ENCODE peak calls at places on chromosomes 7 and 10, in four cellular contexts. One of them, this sample, is unnamed.

GRCh38 chr7:44538093-44538797 is 2.9 kb downstream of the NPC1L1 start:
- DNase-seq in K562: no peak
- DNase-seq in HepG2: no peak
- DNase-seq in WTC11: no peak
- DNase-seq in this sample: no peak

GRCh38 chr10:113680172-113681111 is 730 bp downstream of the CASP7 start:
- DNase-seq in WTC11: no peak
- DNase-seq in K562: peak; percentile 21
- DNase-seq in HepG2: peak; percentile 24
- DNase-seq in this sample: peak; percentile 42

GRCh38 chr10:90484518-90484917 is 373.3 kb downstream of the HTR7 start:
- DNase-seq in K562: no peak
- DNase-seq in HepG2: no peak
- DNase-seq in WTC11: peak; percentile 16
- DNase-seq in this sample: no peak

GRCh38 chr7:14766747-14767146 is 135.8 kb downstream of the DGKB start:
- DNase-seq in WTC11: no peak
- DNase-seq in K562: no peak
- DNase-seq in HepG2: no peak
- DNase-seq in this sample: no peak

GRCh38 chr10:93438796-93439253 is 43.3 kb downstream of the MYOF start:
- DNase-seq in K562: no peak
- DNase-seq in WTC11: peak; percentile 71
- DNase-seq in HepG2: no peak
- DNase-seq in this sample: no peak

GRCh38 chr10:90148121-90148855 is 446.9 kb downstream of the KIF20B start:
- DNase-seq in HepG2: peak; percentile 3
- DNase-seq in K562: no peak
- DNase-seq in WTC11: no peak
- DNase-seq in this sample: no peak

GRCh38 chr10:124697837-124698559 is 46.2 kb downstream of the FAM53B start:
- DNase-seq in WTC11: no peak
- DNase-seq in K562: no peak
- DNase-seq in HepG2: no peak
- DNase-seq in this sample: no peak

GRCh38 chr10:51063659-51064535 is 10.4 kb upstream of the PRKG1 start:
- DNase-seq in WTC11: no peak
- DNase-seq in K562: peak; percentile 7
- DNase-seq in HepG2: peak; percentile 7
- DNase-seq in this sample: no peak

GRCh38 chr10:62545667-62546066 is 171.5 kb downstream of the ZNF365 start:
- DNase-seq in HepG2: no peak
- DNase-seq in K562: no peak
- DNase-seq in WTC11: no peak
- DNase-seq in this sample: no peak

GRCh38 chr10:128472196-128472595 is 346.0 kb upstream of the MKI67 start:
- DNase-seq in WTC11: no peak
- DNase-seq in K562: no peak
- DNase-seq in HepG2: no peak
- DNase-seq in this sample: no peak

GRCh38 chr10:104304346-104304745 is 33.9 kb downstream of the ITPRIP start:
- DNase-seq in WTC11: no peak
- DNase-seq in HepG2: no peak
- DNase-seq in K562: no peak
- DNase-seq in this sample: no peak

GRCh38 chr7:44229546-44230105 is 28.8 kb downstream of the YKT6 start:
- DNase-seq in WTC11: no peak
- DNase-seq in K562: no peak
- DNase-seq in HepG2: no peak
- DNase-seq in this sample: no peak

GRCh38 chr10:103916901-103917300 is 1.1 kb downstream of the STN1 start:
- DNase-seq in K562: no peak
- DNase-seq in WTC11: no peak
- DNase-seq in HepG2: no peak
- DNase-seq in this sample: no peak

GRCh38 chr7:103445228-103446020 is 583 bp downstream of the SLC26A5 start:
- DNase-seq in K562: peak; percentile 15
- DNase-seq in HepG2: no peak
- DNase-seq in WTC11: peak; percentile 41
- DNase-seq in this sample: no peak

GRCh38 chr7:135650831-135651573 is 11.3 kb upstream of the STMP1 start:
- DNase-seq in HepG2: no peak
- DNase-seq in K562: peak; percentile 83
- DNase-seq in WTC11: no peak
- DNase-seq in this sample: no peak

GRCh38 chr10:27637601-27638000 is 108.0 kb downstream of the MKX start:
- DNase-seq in WTC11: no peak
- DNase-seq in K562: no peak
- DNase-seq in HepG2: no peak
- DNase-seq in this sample: no peak

GRCh38 chr10:93826355-93826754 is 67.4 kb upstream of the SLC35G1 start:
- DNase-seq in HepG2: no peak
- DNase-seq in K562: no peak
- DNase-seq in WTC11: peak; percentile 18
- DNase-seq in this sample: no peak

GRCh38 chr10:26064106-26064505 is 130.1 kb downstream of the MYO3A start:
- DNase-seq in K562: no peak
- DNase-seq in HepG2: no peak
- DNase-seq in WTC11: no peak
- DNase-seq in this sample: no peak

GRCh38 chr7:128389085-128389814 is 20.5 kb downstream of the IMPDH1 start:
- DNase-seq in K562: no peak
- DNase-seq in WTC11: no peak
- DNase-seq in HepG2: no peak
- DNase-seq in this sample: no peak

GRCh38 chr10:34547283-34547682 is 267.8 kb downstream of the PARD3 start:
- DNase-seq in HepG2: no peak
- DNase-seq in K562: no peak
- DNase-seq in WTC11: no peak
- DNase-seq in this sample: no peak

GRCh38 chr7:107690611-107691010 is 30.0 kb downstream of the SLC26A4 start:
- DNase-seq in WTC11: no peak
- DNase-seq in K562: no peak
- DNase-seq in HepG2: no peak
- DNase-seq in this sample: no peak

GRCh38 chr7:27167916-27168264 is 2.6 kb upstream of the HOXA9 start:
- DNase-seq in HepG2: no peak
- DNase-seq in WTC11: no peak
- DNase-seq in K562: no peak
- DNase-seq in this sample: no peak

GRCh38 chr7:21253740-21254687 is 173.9 kb upstream of the SP4 start:
- DNase-seq in HepG2: peak; percentile 48
- DNase-seq in WTC11: peak; percentile 82
- DNase-seq in K562: peak; percentile 66
- DNase-seq in this sample: no peak

GRCh38 chr10:37448161-37448560 is 322.8 kb downstream of the ANKRD30A start:
- DNase-seq in K562: no peak
- DNase-seq in HepG2: no peak
- DNase-seq in WTC11: no peak
- DNase-seq in this sample: no peak

GRCh38 chr10:34815174-34816066 is at the start of gene PARD3:
- DNase-seq in HepG2: peak; percentile 38
- DNase-seq in WTC11: peak; percentile 69
- DNase-seq in K562: peak; percentile 60
- DNase-seq in this sample: no peak

GRCh38 chr10:2245580-2245979 is 508.3 kb upstream of the ADARB2 start:
- DNase-seq in HepG2: no peak
- DNase-seq in WTC11: no peak
- DNase-seq in K562: no peak
- DNase-seq in this sample: no peak

GRCh38 chr7:13871008-13871407 is 118.5 kb downstream of the ETV1 start:
- DNase-seq in WTC11: no peak
- DNase-seq in HepG2: no peak
- DNase-seq in K562: no peak
- DNase-seq in this sample: no peak

GRCh38 chr10:132415255-132415654 is 18.3 kb downstream of the PWWP2B start:
- DNase-seq in WTC11: no peak
- DNase-seq in K562: no peak
- DNase-seq in HepG2: no peak
- DNase-seq in this sample: no peak

GRCh38 chr10:70773965-70774809 is 11.0 kb downstream of the TBATA start:
- DNase-seq in K562: no peak
- DNase-seq in WTC11: no peak
- DNase-seq in HepG2: no peak
- DNase-seq in this sample: no peak

GRCh38 chr7:29363636-29364425 is 169.3 kb downstream of the CHN2 start:
- DNase-seq in K562: no peak
- DNase-seq in HepG2: no peak
- DNase-seq in WTC11: no peak
- DNase-seq in this sample: no peak

DNA sequence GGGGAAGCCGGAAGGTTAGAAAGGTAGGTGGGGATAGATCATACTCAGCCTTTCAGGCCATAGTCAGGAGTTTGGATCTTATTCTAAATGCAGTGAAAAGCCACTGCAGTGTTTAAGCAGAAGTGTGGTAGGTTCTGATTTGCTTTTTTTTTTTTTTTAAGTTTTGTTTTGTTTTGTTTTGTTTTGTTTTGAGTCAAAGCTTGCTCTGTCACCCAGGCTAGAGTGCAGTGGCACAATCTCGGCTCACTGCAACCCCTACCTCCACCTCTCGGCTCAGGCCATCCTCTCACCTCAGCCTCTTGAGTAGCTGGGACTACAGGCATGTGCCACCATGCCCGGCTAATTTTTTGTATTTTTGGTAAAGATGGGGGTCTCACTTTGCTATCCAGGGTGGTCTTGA is 23.5 kb downstream of the RHOBTB1 start:
- DNase-seq in HepG2: no peak
- DNase-seq in K562: no peak
- DNase-seq in WTC11: no peak
- DNase-seq in this sample: no peak
- TF ChIP-seq ETV6 in HepG2: no peak
- TF ChIP-seq ETV6 in K562: no peak
- TF ChIP-seq ETV6 in WTC11: no peak
- TF ChIP-seq ETV6 in this sample: no peak

GRCh38 chr7:81111358-81111757 is 192.5 kb upstream of the SEMA3C start:
- DNase-seq in WTC11: no peak
- DNase-seq in K562: no peak
- DNase-seq in HepG2: no peak
- DNase-seq in this sample: no peak
- TF ChIP-seq ETV6 in WTC11: no peak
- TF ChIP-seq ETV6 in K562: no peak
- TF ChIP-seq ETV6 in HepG2: no peak
- TF ChIP-seq ETV6 in this sample: no peak

DNA sequence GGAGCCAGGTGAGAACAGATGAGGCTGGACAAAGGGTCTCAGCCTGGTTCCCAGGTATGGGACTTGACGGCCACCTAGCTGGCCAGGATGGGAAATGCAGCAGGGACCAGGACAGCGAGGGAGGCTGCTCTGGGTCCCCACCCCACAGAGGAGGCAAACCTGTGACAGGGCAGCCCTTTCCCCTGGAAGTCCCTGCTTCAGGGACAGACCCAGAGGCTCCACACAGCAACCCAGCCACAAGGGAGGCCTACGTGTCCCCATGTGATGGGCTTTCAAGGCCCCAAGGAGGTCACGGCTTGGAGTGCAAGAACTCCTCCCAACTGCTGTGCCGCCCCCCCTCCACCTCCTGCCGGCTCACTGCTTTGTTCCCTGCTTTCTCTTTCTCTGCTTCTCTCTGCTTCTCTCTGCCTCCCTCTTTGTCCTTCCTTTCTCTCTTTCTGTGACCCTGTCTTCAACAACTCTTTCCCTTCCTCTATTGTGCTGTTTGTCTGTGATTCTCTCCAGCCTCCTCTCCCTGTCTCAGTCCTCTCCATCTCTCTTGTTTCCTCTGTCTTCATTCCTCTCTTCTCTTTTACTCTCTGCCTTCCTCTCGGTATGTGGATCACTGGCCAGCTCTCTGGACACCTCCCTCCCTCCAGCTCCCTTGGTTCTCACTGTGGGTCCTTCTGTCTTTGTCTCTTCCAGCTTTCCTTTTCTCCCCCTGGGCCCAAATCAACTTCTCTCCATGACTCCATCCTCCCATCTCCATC is 9.6 kb upstream of the EIF5AL1 start:
- DNase-seq in HepG2: peak; percentile 26
- DNase-seq in K562: peak; percentile 61
- DNase-seq in WTC11: peak; percentile 75
- DNase-seq in this sample: no peak
- TF ChIP-seq ETV6 in HepG2: no peak
- TF ChIP-seq ETV6 in K562: no peak
- TF ChIP-seq ETV6 in WTC11: no peak
- TF ChIP-seq ETV6 in this sample: no peak

DNA sequence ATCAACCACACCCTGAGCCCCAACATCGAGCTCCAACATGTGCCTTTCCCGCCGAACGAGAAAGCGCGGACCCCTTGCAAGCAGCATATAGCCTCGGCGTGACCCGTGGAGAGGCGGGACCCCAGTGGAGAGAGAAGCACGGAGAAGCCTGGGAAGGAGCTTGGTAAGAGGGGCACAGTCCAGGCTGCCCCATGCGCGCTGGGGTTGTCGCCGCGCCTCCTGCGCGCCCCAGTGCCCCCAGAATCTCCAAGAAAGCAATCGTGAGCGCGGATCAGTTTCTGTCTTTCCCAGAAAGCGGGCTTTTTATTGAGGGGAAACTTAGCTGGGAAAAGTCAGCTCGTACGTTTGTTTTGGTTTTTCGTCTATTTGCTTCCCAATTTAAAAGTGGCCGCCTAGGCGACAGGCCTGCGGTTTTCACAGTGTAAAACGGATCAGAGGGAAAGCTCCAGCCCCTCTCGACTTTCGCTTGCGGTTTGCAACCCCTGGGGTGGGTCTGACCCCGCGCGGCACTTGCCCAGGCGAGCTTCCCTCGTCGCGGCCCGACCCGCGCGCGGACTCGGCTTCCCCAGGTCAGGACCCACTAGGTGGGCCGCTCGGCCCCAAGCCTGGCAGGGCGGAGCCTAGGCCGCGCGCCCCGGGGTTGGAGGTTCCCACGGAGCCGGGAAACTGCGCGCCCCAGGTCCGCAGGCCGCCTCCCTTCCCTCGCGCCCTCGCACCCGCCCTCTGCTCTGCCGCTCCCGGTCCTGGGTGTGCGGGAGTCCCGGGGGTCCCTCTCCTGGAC is 31.1 kb downstream of the SKIDA1 start:
- DNase-seq in K562: no peak
- DNase-seq in HepG2: no peak
- DNase-seq in WTC11: peak; percentile 49
- DNase-seq in this sample: no peak
- TF ChIP-seq ETV6 in K562: no peak
- TF ChIP-seq ETV6 in HepG2: peak; percentile 30
- TF ChIP-seq ETV6 in WTC11: peak; percentile 42
- TF ChIP-seq ETV6 in this sample: no peak

GRCh38 chr10:20890491-20891337 is 6.4 kb downstream of the NEBL start:
- DNase-seq in WTC11: no peak
- DNase-seq in HepG2: no peak
- DNase-seq in K562: peak; percentile 4
- DNase-seq in this sample: no peak
- TF ChIP-seq ETV6 in WTC11: no peak
- TF ChIP-seq ETV6 in HepG2: no peak
- TF ChIP-seq ETV6 in K562: no peak
- TF ChIP-seq ETV6 in this sample: no peak

This sample was measured in GM12878.